ENCODE peak calls at places on chromosomes 5 and 9, in four cellular contexts. Z is RWPE1, L is OCI-LY7, Q is mesenchymal stem cell. J is an unnamed sample.

GRCh38 chr5:136025900-136026299 is 2.9 kb upstream of the TGFBI start:
- DNase-seq in Q (peak; percentile 77), Z (no peak), L (no peak), J (peak; percentile 62)

GRCh38 chr9:98263080-98263479 is 7.6 kb upstream of the TBC1D2 start:
- DNase-seq in Z (no peak), Q (no peak), L (no peak), J (peak; percentile 39)

GRCh38 chr5:43769576-43770352 is 166.8 kb downstream of the NNT start:
- DNase-seq in Q (peak; percentile 46), Z (no peak), L (no peak), J (peak; percentile 94)

GRCh38 chr5:134515801-134516200 is 9.7 kb upstream of the JADE2 start:
- DNase-seq in Z (no peak), Q (no peak), L (no peak), J (no peak)

GRCh38 chr9:118059520-118060278 is 355.5 kb downstream of the TLR4 start:
- DNase-seq in L (peak; percentile 41), Z (peak; percentile 8), Q (peak; percentile 24), J (peak; percentile 32)

GRCh38 chr9:75640250-75640649 is 250.2 kb upstream of the PCSK5 start:
- DNase-seq in Q (no peak), Z (no peak), L (peak; percentile 56), J (no peak)

GRCh38 chr5:149213264-149213663 is 58.4 kb upstream of the AFAP1L1 start:
- DNase-seq in Q (no peak), Z (no peak), L (no peak), J (no peak)

GRCh38 chr9:97437151-97437550 is 25.3 kb downstream of the TDRD7 start:
- DNase-seq in Q (no peak), Z (no peak), L (no peak), J (no peak)

GRCh38 chr5:86675311-86675710 is 57.6 kb downstream of the COX7C start:
- DNase-seq in Q (no peak), Z (no peak), L (no peak), J (no peak)

GRCh38 chr5:55231476-55232193 is 1.8 kb downstream of the CCNO start:
- DNase-seq in Q (peak; percentile 54), Z (no peak), L (no peak), J (peak; percentile 43)

GRCh38 chr9:111013250-111013649 is 25.0 kb downstream of the LPAR1 start:
- DNase-seq in Q (no peak), L (no peak), Z (no peak), J (no peak)

GRCh38 chr9:6226696-6227095 is 11.1 kb downstream of the IL33 start:
- DNase-seq in Z (peak; percentile 9), L (no peak), Q (no peak), J (peak; percentile 25)

GRCh38 chr5:157046041-157046440 is 12.9 kb downstream of the HAVCR1 start:
- DNase-seq in Q (peak; percentile 30), Z (no peak), L (no peak), J (no peak)

GRCh38 chr9:135123735-135124134 is 36.3 kb downstream of the OLFM1 start:
- DNase-seq in Z (no peak), Q (no peak), L (no peak), J (no peak)

GRCh38 chr9:120412425-120412951 is 167.5 kb downstream of the CDK5RAP2 start:
- DNase-seq in Q (peak; percentile 71), Z (peak; percentile 18), L (no peak), J (peak; percentile 75)

GRCh38 chr5:79183011-79183410 is 52.9 kb upstream of the JMY start:
- DNase-seq in L (no peak), Q (no peak), Z (peak; percentile 56), J (peak; percentile 36)

GRCh38 chr5:113526421-113526820 is 12.9 kb downstream of the YTHDC2 start:
- DNase-seq in Z (no peak), Q (no peak), L (no peak), J (peak; percentile 30)

GRCh38 chr9:113508111-113508749 is 44.7 kb downstream of the RGS3 start:
- DNase-seq in Q (no peak), L (no peak), Z (no peak), J (no peak)

GRCh38 chr9:20884985-20885593 is 146.4 kb downstream of the HACD4 start:
- DNase-seq in L (peak; percentile 50), Z (peak; percentile 18), Q (peak; percentile 52), J (peak; percentile 66)

GRCh38 chr5:3249401-3249800 is 346.2 kb upstream of the IRX1 start:
- DNase-seq in L (no peak), Q (no peak), Z (no peak), J (no peak)

GRCh38 chr9:35727676-35728040 is 4.3 kb downstream of the TLN1 start:
- DNase-seq in Q (no peak), L (no peak), Z (no peak), J (no peak)

GRCh38 chr9:71648453-71648852 is 119.9 kb downstream of the CEMIP2 start:
- DNase-seq in Q (peak; percentile 70), Z (no peak), L (no peak), J (no peak)

GRCh38 chr9:119074017-119074416 is 295.2 kb downstream of the BRINP1 start:
- DNase-seq in Z (no peak), Q (no peak), L (no peak), J (no peak)

GRCh38 chr5:173055722-173055982 is 500 bp upstream of the CREBRF start:
- DNase-seq in L (peak; percentile 39), Q (no peak), Z (no peak), J (peak; percentile 31)

GRCh38 chr5:15637886-15638285 is 137.9 kb downstream of the FBXL7 start:
- DNase-seq in L (no peak), Z (no peak), Q (no peak), J (no peak)

GRCh38 chr9:107557236-107557990 is 67.8 kb upstream of the KLF4 start:
- DNase-seq in Q (peak; percentile 20), Z (peak; percentile 81), L (no peak), J (no peak)

GRCh38 chr5:72063219-72063819 is 44.0 kb upstream of the MAP1B start:
- DNase-seq in Z (peak; percentile 58), Q (peak; percentile 43), L (peak; percentile 30), J (peak; percentile 25)

GRCh38 chr9:129465834-129466535 is 154.9 kb downstream of the C9orf50 start:
- DNase-seq in Q (no peak), Z (no peak), L (no peak), J (peak; percentile 52)
- H3K27ac ChIP-seq in Q (no peak overlapping the region), Z (peak overlapping the region; percentile 22), L (no peak overlapping the region), J (no peak overlapping the region)

GRCh38 chr9:133715295-133715865 is 22.8 kb downstream of the SARDH start:
- DNase-seq in Z (no peak), L (no peak), Q (peak; percentile 85), J (no peak)

GRCh38 chr9:133713960-133714495 is 24.1 kb downstream of the SARDH start:
- DNase-seq in L (no peak), Q (no peak), Z (no peak), J (no peak)

GRCh38 chr9:133715866-133716563 is 22.1 kb downstream of the SARDH start:
- DNase-seq in L (peak; percentile 75), Q (peak; percentile 66), Z (no peak), J (no peak)

GRCh38 chr9:133713211-133713959 is 24.8 kb downstream of the SARDH start:
- DNase-seq in Z (no peak), Q (no peak), L (peak; percentile 29), J (no peak)

GRCh38 chr9:133714606-133715294 is 23.4 kb downstream of the SARDH start:
- DNase-seq in Z (no peak), L (no peak), Q (peak; percentile 95), J (no peak)
- H3K27ac ChIP-seq in Z (no peak overlapping the region), L (no peak overlapping the region), Q (no peak overlapping the region), J (no peak overlapping the region)

DNA sequence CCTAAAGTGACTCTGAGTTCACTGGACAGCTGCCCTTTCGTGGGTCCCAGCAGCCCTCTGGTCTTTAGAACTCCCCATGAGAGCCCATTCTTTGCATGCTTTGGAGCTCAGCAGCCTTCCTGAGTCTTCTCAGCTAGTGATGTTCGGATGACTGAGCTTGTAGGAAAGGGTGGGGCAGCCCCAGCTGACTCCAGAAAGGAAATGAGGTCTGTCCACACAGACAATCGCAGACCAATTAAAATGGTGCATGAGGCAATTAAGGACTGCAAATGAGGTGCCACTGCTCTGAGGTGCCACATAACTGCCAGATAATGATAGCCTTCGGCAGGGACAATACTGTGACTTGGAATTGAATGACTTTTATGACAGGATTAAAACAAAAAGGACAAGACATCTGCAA is 25.4 kb upstream of the TOMM5 start:
- DNase-seq in Q (no peak), Z (peak; percentile 20), L (no peak), J (peak; percentile 80)
- H3K27ac ChIP-seq in Q (no peak overlapping the region), Z (no peak overlapping the region), L (no peak overlapping the region), J (peak overlapping the region; percentile 75)

DNA sequence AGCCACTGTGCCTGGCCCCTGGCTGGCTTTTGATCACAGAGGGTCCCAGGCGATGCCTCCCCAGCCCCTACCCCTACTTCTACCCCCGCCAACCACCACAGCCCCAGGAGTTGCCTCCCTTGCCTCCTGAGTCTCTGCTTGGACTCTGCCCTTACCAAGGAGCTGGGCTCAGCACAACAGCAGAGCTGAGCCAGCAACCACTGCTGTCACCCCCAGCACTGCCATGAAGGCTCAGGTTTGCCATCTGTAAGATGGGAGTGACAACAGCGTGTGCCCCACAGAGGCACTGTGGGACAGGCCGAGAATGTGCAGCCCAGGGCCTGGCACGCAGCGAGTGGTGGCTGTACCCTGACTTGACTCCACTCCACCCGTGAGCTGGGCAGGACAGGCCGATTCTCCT is 63.1 kb upstream of the ASS1 start:
- DNase-seq in Z (no peak), L (no peak), Q (no peak), J (no peak)
- H3K27ac ChIP-seq in Z (no peak overlapping the region), L (no peak overlapping the region), Q (no peak overlapping the region), J (no peak overlapping the region)

DNA sequence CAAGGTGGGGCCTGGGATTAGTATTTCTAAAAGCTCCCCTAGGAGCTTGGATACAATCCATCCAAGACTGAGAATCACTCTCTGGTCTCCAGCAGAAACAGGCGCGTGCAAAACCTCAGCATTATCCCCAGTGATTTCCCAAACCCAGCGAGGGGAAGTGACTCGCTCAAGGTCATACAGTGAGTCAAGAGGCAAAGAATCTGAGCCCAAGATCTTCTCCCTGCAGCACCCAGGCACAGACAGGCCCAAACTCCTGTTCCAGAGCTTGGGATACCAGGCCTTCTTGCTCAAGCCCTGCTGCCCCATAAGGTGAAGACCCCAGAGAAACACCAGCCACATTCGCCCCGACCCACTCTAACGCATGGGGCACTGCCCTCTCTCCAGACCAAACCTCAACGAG is 33.2 kb downstream of the SHB start:
- DNase-seq in L (no peak), Z (peak; percentile 71), Q (peak; percentile 91), J (peak; percentile 92)
- H3K27ac ChIP-seq in L (no peak overlapping the region), Z (peak overlapping the region; percentile 93), Q (peak overlapping the region; percentile 46), J (peak overlapping the region; percentile 96)

DNA sequence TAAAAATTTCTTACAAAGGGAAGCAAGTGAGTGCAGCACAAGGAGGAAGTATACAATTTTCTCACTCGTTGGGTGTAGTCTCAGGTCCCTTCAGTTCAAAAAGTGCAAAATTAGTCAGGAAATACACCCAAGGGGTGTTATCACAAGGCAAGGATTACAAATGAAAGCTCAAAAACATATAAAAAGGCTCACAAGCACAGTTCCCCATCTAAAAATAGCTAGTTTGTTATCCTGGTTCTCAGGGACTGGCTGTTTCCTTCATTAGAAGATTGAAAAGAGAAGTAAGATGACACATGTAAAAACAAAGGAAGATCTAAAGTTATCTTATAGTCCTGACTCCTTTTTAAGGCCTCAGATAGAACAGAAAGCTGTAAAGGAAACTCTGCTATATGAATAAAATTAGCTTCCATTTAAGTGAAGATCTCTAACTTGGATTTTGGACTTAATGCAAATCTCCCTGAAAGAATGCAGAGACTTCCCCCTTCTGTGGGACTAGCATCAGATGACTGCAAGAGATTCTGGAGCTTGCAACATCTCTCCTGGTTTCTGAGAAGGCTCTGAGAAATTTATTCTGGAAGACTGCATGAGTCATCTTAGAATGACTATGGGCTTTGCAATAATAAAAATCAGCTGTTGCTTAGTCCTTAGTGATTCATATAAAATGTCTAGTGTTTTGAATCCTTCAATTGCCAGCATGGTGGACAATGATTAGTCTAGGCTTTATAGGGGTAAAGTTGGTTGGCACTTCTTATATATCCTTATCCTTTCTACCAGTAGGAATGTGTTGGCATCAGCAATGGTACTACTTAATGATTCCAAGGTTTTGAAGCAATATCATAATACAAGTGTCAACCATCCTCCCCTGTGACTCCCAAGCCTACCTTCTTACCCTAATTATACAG is 25.4 kb downstream of the DAB2 start:
- DNase-seq in Q (peak; percentile 98), L (no peak), Z (peak; percentile 82), J (peak; percentile 98)
- H3K27ac ChIP-seq in Q (peak overlapping the region; percentile 98), L (no peak overlapping the region), Z (no peak overlapping the region), J (peak overlapping the region; percentile 98)